ENCODE peak calls at places on chromosomes 12 and 14, in six cellular contexts. W is IMR-90, K is H9, X is H1, I is mesenchymal stem cell, F is neuronal stem cell. N is an unnamed sample.

GRCh38 chr12:66188584-66189475 is at the start of gene IRAK3:
- DNase-seq in W (peak), K (peak), X (peak), I (peak), F (peak), N (peak)

GRCh38 chr12:43776498-43776897 is 17.7 kb downstream of the IRAK4 start:
- DNase-seq in W (peak), K (no peak), X (no peak), I (peak), F (no peak), N (peak)

GRCh38 chr14:55938249-55938791 is 179.9 kb upstream of the PELI2 start:
- DNase-seq in W (peak), K (no peak), X (no peak), I (no peak), F (no peak), N (no peak)

GRCh38 chr14:105937253-105938054 is 411.1 kb downstream of the TMEM121 start:
- DNase-seq in W (no peak), K (no peak), X (no peak), I (no peak), F (no peak), N (peak)

GRCh38 chr14:79836577-79836976 is 374.7 kb downstream of the DIO2 start:
- DNase-seq in W (peak), K (no peak), X (no peak), I (no peak), F (no peak), N (no peak)

GRCh38 chr12:114425031-114425626 is 19.2 kb upstream of the TBX5 start:
- DNase-seq in W (peak), K (no peak), X (no peak), I (no peak), F (no peak), N (no peak)

GRCh38 chr12:11795910-11796459 is 146.5 kb downstream of the ETV6 start:
- DNase-seq in W (peak), K (no peak), X (no peak), I (no peak), F (peak), N (peak)

GRCh38 chr14:64928239-64929002 is 14.1 kb downstream of the GPX2 start:
- DNase-seq in W (no peak), K (no peak), X (no peak), I (no peak), F (no peak), N (no peak)

GRCh38 chr12:41634096-41634495 is 446.0 kb downstream of the PDZRN4 start:
- DNase-seq in W (no peak), K (no peak), X (no peak), I (no peak), F (no peak), N (no peak)

GRCh38 chr12:124324803-124325705 is 30.2 kb downstream of the RFLNA start:
- DNase-seq in W (no peak), K (no peak), X (no peak), I (no peak), F (no peak), N (no peak)

GRCh38 chr12:2382391-2383155 is 329.8 kb downstream of the CACNA1C start:
- DNase-seq in W (peak), K (no peak), X (no peak), I (peak), F (no peak), N (no peak)

DNA sequence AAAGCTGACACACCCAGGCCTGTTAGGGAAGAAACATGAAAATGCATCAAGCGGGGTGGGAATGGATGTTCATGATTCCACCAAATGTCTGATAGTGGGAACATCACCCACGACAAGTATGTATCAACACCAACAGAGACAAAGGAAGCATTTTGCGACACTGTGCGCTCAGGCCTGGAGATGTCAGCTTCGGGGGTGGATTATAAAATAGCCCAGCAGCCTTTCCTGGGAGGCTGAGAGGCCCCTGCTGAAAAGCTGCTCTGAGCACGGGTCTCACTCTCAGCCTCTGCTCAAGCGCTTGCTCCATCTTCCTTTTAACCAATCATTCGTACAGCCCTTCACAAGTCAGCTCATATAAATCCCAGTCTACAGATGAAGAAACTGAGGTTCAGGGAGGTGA is 213.5 kb downstream of the BCL11B start:
- DNase-seq in W (no peak), K (no peak), X (no peak), I (no peak), F (no peak), N (no peak)
- H4K91ac ChIP-seq in W (no peak), K (no peak), X (no peak), I (no peak), F (no peak), N (no peak)

GRCh38 chr14:90803249-90803648 is 13.0 kb downstream of the TTC7B start:
- DNase-seq in W (no peak), K (no peak), X (no peak), I (no peak), F (no peak), N (no peak)

GRCh38 chr14:90804292-90804671 is 11.9 kb downstream of the TTC7B start:
- DNase-seq in W (no peak), K (no peak), X (no peak), I (no peak), F (no peak), N (no peak)

GRCh38 chr14:90805662-90806548 is 10.3 kb downstream of the TTC7B start:
- DNase-seq in W (no peak), K (no peak), X (no peak), I (no peak), F (no peak), N (no peak)

GRCh38 chr14:90807060-90807459 is 9.2 kb downstream of the TTC7B start:
- DNase-seq in W (no peak), K (no peak), X (no peak), I (no peak), F (no peak), N (no peak)

DNA sequence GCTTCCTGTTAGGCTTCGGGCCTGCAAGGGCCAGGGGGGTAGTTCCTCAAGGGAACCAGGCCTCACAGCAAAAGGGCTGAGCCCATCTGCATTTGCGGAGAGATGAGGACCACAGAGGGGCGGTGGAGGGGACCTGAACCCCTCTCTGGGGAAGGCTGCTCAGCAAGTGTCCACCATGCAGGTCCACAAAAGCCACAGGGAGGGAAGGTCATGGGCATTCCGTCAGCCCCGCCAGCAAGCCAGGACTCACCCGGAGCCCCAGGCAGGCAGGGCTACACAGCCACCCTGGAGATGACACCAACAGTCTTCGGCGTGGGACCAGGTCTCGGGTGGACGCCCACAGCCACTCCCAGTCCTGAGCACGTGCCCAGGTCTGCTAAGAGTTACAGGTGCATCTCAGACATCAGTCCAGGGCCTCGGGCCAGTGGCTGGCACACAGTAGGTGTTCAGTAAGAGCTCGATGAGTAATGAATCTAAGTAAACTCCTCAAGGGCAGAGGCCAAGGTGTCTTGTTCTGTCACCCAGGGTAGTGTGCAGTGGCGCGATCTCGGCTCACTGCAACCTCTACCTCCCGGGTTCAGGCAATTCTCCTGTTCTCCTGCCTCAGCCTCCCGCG is 11.3 kb downstream of the TTC7B start:
- DNase-seq in W (no peak), K (no peak), X (no peak), I (no peak), F (no peak), N (no peak)
- H2AK5ac ChIP-seq in W (no peak), K (peak), X (peak), I (no peak), F (no peak), N (peak)

DNA sequence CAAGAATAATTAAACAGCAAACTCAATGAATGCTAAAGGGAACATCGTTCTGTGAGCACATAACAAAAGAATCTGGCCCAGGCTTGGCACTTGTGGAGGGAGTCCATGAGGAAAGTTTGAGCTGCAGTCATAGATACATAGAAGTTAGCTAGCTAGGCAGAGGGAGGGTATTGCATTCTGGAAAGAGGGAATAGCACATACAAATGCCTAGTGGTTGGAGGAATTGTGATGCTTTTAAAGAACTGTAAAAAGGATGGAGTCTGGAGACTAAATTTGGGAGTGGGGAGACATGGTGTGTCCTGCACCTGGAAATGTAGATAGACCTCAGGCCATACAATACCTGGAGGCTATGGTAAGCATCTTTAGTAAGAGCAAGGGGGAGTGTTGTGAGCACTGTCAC is 24.0 kb downstream of the SLC35E3 start:
- DNase-seq in W (no peak), K (no peak), X (no peak), I (no peak), F (no peak), N (no peak)
- H4K91ac ChIP-seq in W (no peak), K (no peak), X (no peak), I (no peak), F (no peak), N (no peak)

GRCh38 chr14:102584871-102585869 is 7.3 kb upstream of the RCOR1 start:
- DNase-seq in W (no peak), K (peak), X (peak), I (peak), F (peak), N (peak)
- H2AK5ac ChIP-seq in W (peak), K (no peak), X (peak), I (no peak), F (peak), N (peak)

DNA sequence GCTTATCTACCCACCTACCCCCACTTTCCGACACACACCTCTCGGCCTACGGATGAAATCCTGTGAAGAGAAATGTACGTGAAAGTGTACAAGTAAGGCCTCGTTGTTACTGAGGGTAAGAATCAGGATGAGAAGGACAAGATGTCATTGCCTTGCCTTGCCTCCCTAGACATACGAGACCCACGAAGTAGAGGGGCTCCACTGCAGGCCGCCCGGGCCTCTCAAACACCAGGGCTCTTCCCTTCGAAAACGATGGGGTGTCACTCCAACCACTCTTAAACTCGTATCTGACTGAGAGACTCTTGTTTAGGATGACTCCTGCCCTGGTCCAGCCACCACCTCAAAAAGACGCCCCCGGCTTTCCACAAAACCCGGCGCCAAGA is 499 bp downstream of the RACGAP1 start:
- DNase-seq in W (no peak), K (no peak), X (no peak), I (peak), F (no peak), N (no peak)
- H4K91ac ChIP-seq in W (peak), K (no peak), X (no peak), I (no peak), F (no peak), N (peak)

DNA sequence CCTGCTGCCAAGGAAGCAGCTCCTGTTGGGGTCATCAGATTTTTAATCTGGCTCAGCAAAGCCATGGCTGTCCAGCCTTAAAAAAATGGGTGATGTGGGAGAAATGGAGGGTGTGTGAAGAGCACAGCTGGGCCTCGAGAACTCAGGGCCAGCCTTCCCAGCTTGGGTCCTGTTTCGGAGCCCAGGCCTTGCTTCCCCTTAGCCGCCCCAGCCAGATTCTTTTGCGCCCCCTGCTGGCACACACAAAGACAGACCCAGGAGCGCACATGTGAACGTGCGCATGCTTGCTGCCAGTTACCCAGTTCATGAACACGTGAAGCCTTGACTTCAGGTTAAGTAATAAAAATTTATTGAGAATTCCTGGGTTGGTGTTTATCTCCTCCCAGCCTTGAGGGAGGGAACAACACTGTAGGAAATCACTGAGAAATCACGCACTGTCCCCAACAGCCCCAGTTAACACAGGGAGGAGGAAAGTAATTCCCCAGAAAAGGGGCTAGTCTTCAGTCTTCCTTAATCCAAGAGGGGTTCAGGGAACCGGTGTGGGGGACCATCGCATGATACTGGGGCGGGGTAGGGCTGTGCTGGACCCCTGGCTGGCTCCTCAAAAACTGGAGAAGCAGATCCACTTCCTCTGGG is 5.3 kb downstream of the PHB2 start:
- DNase-seq in W (peak), K (peak), X (peak), I (peak), F (peak), N (peak)
- H2AK5ac ChIP-seq in W (peak), K (no peak), X (peak), I (no peak), F (no peak), N (no peak)

DNA sequence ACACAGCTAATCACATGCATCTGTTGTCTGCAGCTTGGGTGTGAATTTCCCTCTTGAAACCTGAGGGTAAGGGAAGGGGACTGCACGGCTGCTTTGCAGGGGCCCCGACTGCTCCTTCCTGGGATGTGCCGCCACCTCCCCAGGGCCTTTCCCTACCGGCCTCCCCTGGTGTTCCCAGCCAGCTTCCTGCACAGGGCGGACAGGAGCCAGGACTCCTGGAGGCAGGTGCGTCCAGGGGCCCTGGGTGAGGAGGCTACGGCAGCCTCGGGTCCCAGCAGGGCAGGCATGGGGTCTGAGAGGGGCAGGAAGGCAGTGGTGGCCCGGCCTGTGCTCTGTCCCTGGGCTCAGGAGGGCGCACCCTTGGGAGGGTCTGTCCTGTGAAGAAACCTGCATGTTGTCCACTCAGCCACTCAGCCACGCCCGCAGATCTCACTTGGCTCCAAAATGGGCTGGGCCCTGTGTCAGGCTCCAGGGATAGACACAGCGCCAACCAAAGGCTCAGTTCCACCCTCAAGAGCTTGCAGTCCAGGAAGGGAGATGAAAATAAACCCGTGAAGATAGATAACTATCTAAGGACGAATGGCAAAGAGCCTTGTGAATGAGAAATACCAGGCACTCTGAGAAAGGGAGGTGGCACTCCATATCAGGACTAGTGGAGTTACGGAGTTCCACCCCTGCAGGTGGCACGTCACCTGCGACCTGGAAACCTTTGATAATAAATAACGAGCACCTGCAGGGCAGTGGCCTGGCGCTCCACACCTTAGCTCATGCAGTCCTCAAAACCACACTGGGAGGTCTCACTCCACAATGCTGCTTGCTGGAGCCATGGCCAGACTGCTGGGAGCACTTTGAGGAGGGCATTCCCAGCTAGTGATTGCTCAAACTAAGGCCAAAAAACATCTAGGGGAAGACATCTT is 427.4 kb downstream of the AACS start:
- DNase-seq in W (no peak), K (no peak), X (no peak), I (no peak), F (no peak), N (no peak)
- H4K91ac ChIP-seq in W (no peak), K (no peak), X (no peak), I (no peak), F (no peak), N (no peak)

DNA sequence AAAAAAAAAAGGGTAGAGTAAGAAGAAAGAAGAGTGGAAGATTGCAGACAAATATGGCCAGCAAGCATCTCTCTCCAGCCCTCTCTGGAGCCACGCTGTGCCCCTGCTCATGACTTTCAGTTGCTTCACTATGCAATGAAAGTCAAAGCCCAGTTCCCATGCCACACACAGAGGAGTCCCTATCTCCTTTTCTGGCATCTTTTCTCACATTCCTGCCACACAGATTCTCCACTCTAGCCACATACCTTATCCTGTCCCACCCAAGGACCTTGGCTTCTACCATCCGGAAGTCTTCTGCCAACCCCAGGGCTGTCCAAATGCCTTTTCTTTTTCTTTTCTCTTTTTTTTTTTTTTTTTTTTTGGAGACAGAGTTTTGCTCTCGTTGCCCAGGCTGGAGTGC is 39.3 kb upstream of the CAPRIN2 start:
- DNase-seq in W (no peak), K (no peak), X (no peak), I (no peak), F (no peak), N (no peak)
- H2AK5ac ChIP-seq in W (peak), K (no peak), X (no peak), I (peak), F (no peak), N (no peak)

GRCh38 chr14:37170237-37170636 is 2.2 kb downstream of the SLC25A21 start:
- DNase-seq in W (no peak), K (no peak), X (no peak), I (no peak), F (no peak), N (no peak)
- H4K91ac ChIP-seq in W (no peak), K (no peak), X (no peak), I (no peak), F (no peak), N (no peak)

GRCh38 chr12:106133136-106134087 is 5.3 kb downstream of the NUAK1 start:
- DNase-seq in W (peak), K (peak), X (no peak), I (peak), F (no peak), N (peak)
- H2AK5ac ChIP-seq in W (peak), K (no peak), X (peak), I (peak), F (no peak), N (no peak)